ENCODE peak calls at places on chromosomes 2 and 18, in seven cellular contexts. N, H, Q, R, X, M and I are unnamed samples.

GRCh38 chr2:238104071-238104511 is 4.0 kb downstream of the ESPNL start:
- DNase-seq in N (no peak), H (no peak), Q (no peak), R (no peak), X (no peak), M (no peak), I (no peak)

GRCh38 chr2:224042191-224042696 is 3.2 kb upstream of the SERPINE2 start:
- DNase-seq in N (no peak), H (no peak), Q (no peak), R (no peak), X (no peak), M (no peak), I (no peak)

GRCh38 chr18:23882616-23883276 is 131.8 kb upstream of the TTC39C start:
- DNase-seq in N (no peak), H (no peak), Q (no peak), R (no peak), X (no peak), M (no peak), I (no peak)

GRCh38 chr2:113795405-113795920 is 39.0 kb upstream of the SLC35F5 start:
- DNase-seq in N (no peak), H (no peak), Q (no peak), R (no peak), X (no peak), M (no peak), I (no peak)

GRCh38 chr2:10966056-10966455 is 54.3 kb downstream of the KCNF1 start:
- DNase-seq in N (no peak), H (no peak), Q (no peak), R (no peak), X (no peak), M (no peak), I (no peak)

GRCh38 chr2:240954436-240955305 is 43.7 kb upstream of the SNED1 start:
- DNase-seq in N (no peak), H (no peak), Q (no peak), R (no peak), X (no peak), M (peak; percentile 13), I (no peak)

GRCh38 chr2:176325732-176326131 is 56.5 kb downstream of the MTX2 start:
- DNase-seq in N (no peak), H (no peak), Q (no peak), R (peak; percentile 41), X (no peak), M (no peak), I (no peak)

GRCh38 chr18:23689616-23690504 is 607 bp downstream of the LAMA3 start:
- DNase-seq in N (no peak), H (peak; percentile 81), Q (peak; percentile 13), R (no peak), X (peak; percentile 42), M (peak; percentile 29), I (no peak)

GRCh38 chr18:48749768-48750167 is 201.0 kb downstream of the SMAD7 start:
- DNase-seq in N (no peak), H (peak; percentile 83), Q (no peak), R (no peak), X (no peak), M (no peak), I (no peak)

GRCh38 chr2:47061989-47062678 is 93.0 kb downstream of the STPG4 start:
- DNase-seq in N (no peak), H (no peak), Q (no peak), R (no peak), X (no peak), M (no peak), I (no peak)